ENCODE peak calls at places on chromosome 13, in eight cellular contexts. H, C, D, U, T, M, Y and R are unnamed samples. For H3K27me3, the result is how much of the 10 kb centered on the place peaks cover.

GRCh38 chr13:114089751-114090400 is 42.5 kb downstream of the RASA3 start:
- DNase-seq in C (peak), T (no peak), D (no peak), U (no peak), H (no peak), Y (no peak), M (peak), R (no peak)

GRCh38 chr13:21686761-21687391 is 16.0 kb downstream of the FGF9 start:
- DNase-seq in D (no peak), Y (no peak), C (no peak), H (no peak), T (peak), U (no peak), M (no peak), R (no peak)

GRCh38 chr13:110436276-110436675 is 125.2 kb downstream of the RAB20 start:
- DNase-seq in U (peak), C (no peak), Y (no peak), D (no peak), T (no peak), H (no peak), M (no peak), R (peak)

GRCh38 chr13:98466634-98467236 is 110.2 kb downstream of the STK24 start:
- DNase-seq in C (peak), M (peak), D (no peak), Y (peak), H (no peak), U (peak), T (no peak), R (peak)

GRCh38 chr13:23858586-23858985 is 30.6 kb downstream of the MIPEP start:
- DNase-seq in M (no peak), Y (peak), H (no peak), C (no peak), U (no peak), T (no peak), D (no peak), R (no peak)

GRCh38 chr13:45584816-45585215 is 30.7 kb downstream of the ERICH6B start:
- DNase-seq in T (no peak), D (no peak), H (no peak), Y (peak), C (no peak), M (no peak), U (no peak), R (no peak)

GRCh38 chr13:98200211-98200878 is 23.3 kb upstream of the RNF113B start:
- DNase-seq in C (no peak), Y (no peak), M (no peak), T (no peak), U (no peak), D (no peak), H (no peak), R (no peak)

GRCh38 chr13:40519637-40520036 is 146.8 kb downstream of the FOXO1 start:
- DNase-seq in U (no peak), M (no peak), C (no peak), H (no peak), D (no peak), Y (no peak), T (no peak), R (no peak)

GRCh38 chr13:97212540-97213146 is 9.5 kb upstream of the MBNL2 start:
- DNase-seq in Y (peak), D (no peak), H (no peak), T (peak), U (peak), M (no peak), C (peak), R (peak)

GRCh38 chr13:25928941-25929505 is 122.8 kb downstream of the SHISA2 start:
- DNase-seq in H (no peak), C (no peak), T (no peak), M (no peak), D (no peak), Y (no peak), U (no peak), R (peak)

GRCh38 chr13:53411443-53411842 is 382.8 kb downstream of the OLFM4 start:
- DNase-seq in U (no peak), Y (no peak), M (no peak), D (no peak), H (no peak), T (no peak), C (no peak), R (no peak)

GRCh38 chr13:31970237-31970930 is 61.2 kb upstream of the FRY start:
- DNase-seq in U (peak), Y (peak), M (no peak), D (no peak), H (peak), C (no peak), T (no peak), R (peak)

GRCh38 chr13:51912511-51913225 is 50.9 kb downstream of the CCDC70 start:
- DNase-seq in T (no peak), D (no peak), M (no peak), U (no peak), C (no peak), Y (no peak), H (no peak), R (no peak)

GRCh38 chr13:51910508-51910907 is 48.7 kb downstream of the CCDC70 start:
- DNase-seq in H (no peak), C (no peak), T (no peak), M (no peak), Y (no peak), U (no peak), D (no peak), R (no peak)

GRCh38 chr13:51914137-51914493 is 52.3 kb downstream of the CCDC70 start:
- DNase-seq in Y (no peak), D (no peak), M (no peak), U (no peak), H (no peak), C (no peak), T (no peak), R (no peak)

GRCh38 chr13:51913421-51914136 is 51.8 kb downstream of the CCDC70 start:
- DNase-seq in T (no peak), U (no peak), Y (no peak), D (no peak), C (no peak), H (no peak), M (no peak), R (no peak)

GRCh38 chr13:51912091-51912490 is 50.3 kb downstream of the CCDC70 start:
- DNase-seq in M (no peak), D (no peak), Y (peak), T (no peak), C (no peak), U (no peak), H (no peak), R (no peak)
- TF ChIP-seq CTCF in M (peak), D (no peak), Y (peak), T (no peak), C (no peak), U (no peak), H (no peak), R (no peak)

GRCh38 chr13:51998723-51999471 is 12.4 kb downstream of the ATP7B start:
- DNase-seq in M (no peak), C (no peak), T (no peak), U (no peak), H (no peak), D (no peak), Y (peak), R (no peak)

GRCh38 chr13:51999525-51999924 is 11.7 kb downstream of the ATP7B start:
- DNase-seq in T (no peak), M (no peak), C (no peak), Y (peak), U (peak), D (no peak), H (no peak), R (no peak)

GRCh38 chr13:51995677-51996551 is 15.3 kb downstream of the ATP7B start:
- DNase-seq in T (no peak), H (no peak), U (peak), C (peak), M (peak), D (no peak), Y (no peak), R (no peak)

GRCh38 chr13:51996660-51997059 is 14.6 kb downstream of the ATP7B start:
- DNase-seq in T (no peak), C (no peak), D (no peak), U (no peak), H (no peak), M (no peak), Y (no peak), R (no peak)

GRCh38 chr13:51997641-51998330 is 13.5 kb downstream of the ATP7B start:
- DNase-seq in D (no peak), U (no peak), H (no peak), Y (no peak), M (no peak), T (no peak), C (no peak), R (no peak)
- H3K27me3 ChIP-seq in D (under half), U (under half), H (under half), Y (under half), M (under half), T (under half), C (under half), R (under half)

DNA sequence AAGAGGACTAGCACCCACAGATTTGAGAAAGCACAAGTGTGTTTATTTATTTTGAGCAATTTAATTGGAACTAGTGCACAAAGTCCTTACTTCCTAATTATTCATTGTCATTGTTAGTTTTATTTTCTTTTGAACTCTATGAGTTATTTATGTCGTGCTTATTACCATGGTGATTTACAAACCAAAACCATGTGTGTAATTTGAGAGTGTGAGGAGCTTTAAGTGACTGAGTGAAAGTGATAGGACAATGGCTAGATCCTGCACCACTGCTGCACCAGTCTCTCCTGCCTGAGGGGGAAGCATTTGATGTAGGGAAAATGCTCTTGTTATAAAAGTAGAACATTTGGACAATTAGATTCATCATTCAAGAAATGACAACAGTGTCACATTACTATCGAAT is 172.3 kb upstream of the KLF12 start:
- DNase-seq in H (no peak), M (no peak), T (peak), D (no peak), Y (peak), U (peak), C (no peak), R (peak)
- TF ChIP-seq CTCF in H (peak), M (no peak), T (no peak), D (no peak), Y (no peak), U (no peak), C (no peak), R (peak)

DNA sequence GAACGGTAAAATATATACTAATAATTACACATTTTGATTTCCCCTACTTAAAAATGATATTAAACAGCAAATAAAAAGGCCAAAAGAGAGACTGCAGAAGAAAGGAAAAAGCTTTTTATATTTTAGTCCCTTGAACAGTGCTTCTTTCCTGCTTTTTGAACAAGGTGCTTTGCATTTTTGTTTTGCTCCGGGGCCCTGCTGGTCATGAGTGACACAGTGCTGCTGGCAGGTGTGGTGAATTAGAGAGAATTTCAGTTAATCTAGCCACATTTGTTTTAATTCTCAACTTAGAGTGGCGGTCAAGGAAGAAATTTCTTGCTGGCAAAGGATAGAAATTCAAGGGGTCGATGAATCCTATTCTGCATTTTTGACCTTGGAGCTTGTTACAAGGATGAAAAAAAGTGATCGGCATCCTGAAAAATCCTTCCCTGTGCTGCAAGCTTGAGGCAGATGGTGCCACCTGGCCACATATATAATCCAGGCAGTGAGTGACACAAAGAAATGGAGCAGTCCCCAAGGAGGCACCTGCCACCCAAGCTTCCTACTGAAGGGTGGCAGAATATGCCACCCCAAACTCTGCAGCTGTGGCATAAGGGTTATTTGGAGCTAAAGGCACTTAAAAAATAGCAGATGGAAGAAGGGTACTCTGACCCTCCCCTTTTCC is 15.6 kb downstream of the TMEM272 start:
- DNase-seq in T (no peak), D (no peak), Y (no peak), C (no peak), M (no peak), H (no peak), U (no peak), R (no peak)
- H3K27me3 ChIP-seq in T (under half), D (under half), Y (under half), C (under half), M (under half), H (under half), U (under half), R (under half)

GRCh38 chr13:106213028-106213427 is 322.4 kb downstream of the EFNB2 start:
- DNase-seq in U (no peak), T (no peak), M (no peak), H (no peak), Y (no peak), C (no peak), D (no peak), R (no peak)
- TF ChIP-seq CTCF in U (no peak), T (no peak), M (no peak), H (no peak), Y (no peak), C (no peak), D (no peak), R (no peak)